ENCODE peak calls at places on chromosome 7, in eight cellular contexts. K is NCI-H1105, L is tibial artery, C is immature natural killer cell, H is MV-4-11, D is aorta, B is fibroblast of villous mesenchyme, Q is WTC11. V is an unnamed sample.

GRCh38 chr7:38178695-38179344 is 775 bp downstream of the STARD3NL start:
- DNase-seq in K (no peak), L (no peak), C (peak; percentile 63), H (no peak), D (no peak), B (peak; percentile 47), Q (no peak), V (peak; percentile 59)

GRCh38 chr7:141915565-141915964 is 634 bp upstream of the OR9A4 start:
- DNase-seq in K (no peak), L (no peak), C (no peak), H (peak; percentile 37), D (no peak), B (no peak), Q (no peak), V (no peak)

GRCh38 chr7:1530946-1531262 is 402 bp downstream of the MAFK start:
- DNase-seq in K (no peak), L (no peak), C (no peak), H (no peak), D (no peak), B (no peak), Q (no peak), V (no peak)

GRCh38 chr7:52634996-52635395 is 400.4 kb upstream of the POM121L12 start:
- DNase-seq in K (no peak), L (no peak), C (no peak), H (no peak), D (no peak), B (no peak), Q (no peak), V (no peak)

GRCh38 chr7:149196705-149197171 is 1.4 kb downstream of the ZNF282 start:
- DNase-seq in K (no peak), L (no peak), C (peak; percentile 6), H (no peak), D (no peak), B (no peak), Q (no peak), V (peak; percentile 20)

GRCh38 chr7:100584677-100585510 is 1.0 kb downstream of the LRCH4 start:
- DNase-seq in K (no peak), L (no peak), C (no peak), H (no peak), D (peak; percentile 78), B (peak; percentile 95), Q (peak; percentile 64), V (no peak)

GRCh38 chr7:93719546-93719945 is 145.0 kb upstream of the CALCR start:
- DNase-seq in K (no peak), L (no peak), C (peak; percentile 4), H (no peak), D (no peak), B (peak; percentile 98), Q (no peak), V (peak; percentile 94)

GRCh38 chr7:87709258-87709657 is 81.1 kb downstream of the RUNDC3B start:
- DNase-seq in K (no peak), L (no peak), C (no peak), H (no peak), D (no peak), B (no peak), Q (no peak), V (no peak)

GRCh38 chr7:151238924-151239836 is 6.9 kb downstream of the CHPF2 start:
- DNase-seq in K (no peak), L (no peak), C (no peak), H (no peak), D (no peak), B (no peak), Q (no peak), V (no peak)

GRCh38 chr7:134031835-134032617 is 95.1 kb upstream of the LRGUK start:
- DNase-seq in K (no peak), L (no peak), C (peak; percentile 59), H (no peak), D (no peak), B (no peak), Q (no peak), V (peak; percentile 40)

GRCh38 chr7:125775319-125775718 is 845.7 kb upstream of the POT1 start:
- DNase-seq in K (peak; percentile 78), L (no peak), C (no peak), H (no peak), D (no peak), B (no peak), Q (no peak), V (no peak)

GRCh38 chr7:94630855-94631254 is 25.1 kb downstream of the SGCE start:
- DNase-seq in K (no peak), L (no peak), C (no peak), H (no peak), D (no peak), B (no peak), Q (no peak), V (no peak)